ENCODE peak calls at places on chromosomes 13 and 19, in four cellular contexts. Z is WTC11, L is K562, X is GM12878. D is an unnamed sample.

GRCh38 chr13:47796816-47797215 is 204.3 kb downstream of the SUCLA2 start:
- DNase-seq in Z (no peak), L (no peak), X (no peak), D (no peak)

GRCh38 chr19:5071579-5071978 is 102.7 kb downstream of the KDM4B start:
- DNase-seq in Z (no peak), L (no peak), X (no peak), D (no peak)

GRCh38 chr19:35868823-35869326 is 501 bp downstream of the APLP1 start:
- DNase-seq in Z (no peak), L (no peak), X (no peak), D (no peak)

GRCh38 chr19:17946965-17947784 is 14.4 kb downstream of the CCDC124 start:
- DNase-seq in Z (no peak), L (no peak), X (no peak), D (peak; percentile 13)

GRCh38 chr13:70502944-70503343 is 394.7 kb upstream of the KLHL1 start:
- DNase-seq in Z (no peak), L (no peak), X (no peak), D (no peak)

GRCh38 chr19:2983351-2984195 is 6.2 kb downstream of the TLE6 start:
- DNase-seq in Z (peak; percentile 80), L (peak; percentile 20), X (no peak), D (no peak)

GRCh38 chr13:51585234-51585672 is 991 bp downstream of the WDFY2 start:
- DNase-seq in Z (no peak), L (no peak), X (no peak), D (no peak)

GRCh38 chr13:43141685-43142084 is 118.3 kb downstream of the DNAJC15 start:
- DNase-seq in Z (peak; percentile 21), L (no peak), X (no peak), D (no peak)

GRCh38 chr13:24626449-24626848 is 53.8 kb upstream of the ATP12A start:
- DNase-seq in Z (no peak), L (no peak), X (no peak), D (no peak)

GRCh38 chr13:21556051-21556450 is 47.9 kb downstream of the MICU2 start:
- DNase-seq in Z (no peak), L (no peak), X (no peak), D (no peak)

GRCh38 chr13:80363890-80364503 is 23.1 kb upstream of the SPRY2 start:
- DNase-seq in Z (no peak), L (no peak), X (no peak), D (peak; percentile 18)

GRCh38 chr19:33395561-33396550 is 22.3 kb downstream of the CEBPG start:
- DNase-seq in Z (no peak), L (no peak), X (no peak), D (no peak)

GRCh38 chr19:15222738-15223648 is 9.3 kb downstream of the EPHX3 start:
- DNase-seq in Z (peak; percentile 96), L (peak; percentile 99), X (peak; percentile 45), D (peak; percentile 66)

GRCh38 chr13:30868806-30869470 is 37.1 kb upstream of the MEDAG start:
- DNase-seq in Z (no peak), L (no peak), X (no peak), D (no peak)

GRCh38 chr19:15464394-15465385 is at the start of gene RASAL3:
- DNase-seq in Z (no peak), L (no peak), X (peak; percentile 51), D (no peak)

GRCh38 chr19:19721896-19722295 is 11.0 kb downstream of the ZNF14 start:
- DNase-seq in Z (no peak), L (no peak), X (no peak), D (no peak)

GRCh38 chr13:52179925-52180324 is 20.5 kb upstream of the NEK3 start:
- DNase-seq in Z (no peak), L (no peak), X (no peak), D (no peak)

GRCh38 chr19:13834308-13834790 is 39.1 kb downstream of the ZSWIM4 start:
- DNase-seq in Z (no peak), L (no peak), X (no peak), D (no peak)

GRCh38 chr19:41872384-41872774 is 4.7 kb upstream of the CD79A start:
- DNase-seq in Z (no peak), L (no peak), X (no peak), D (no peak)

GRCh38 chr13:110390572-110390971 is 83.5 kb downstream of the COL4A2 start:
- DNase-seq in Z (no peak), L (no peak), X (no peak), D (no peak)

GRCh38 chr13:75135325-75135825 is 346.6 kb downstream of the TBC1D4 start:
- DNase-seq in Z (no peak), L (no peak), X (no peak), D (no peak)

GRCh38 chr13:43572601-43573360 is 214.0 kb downstream of the ENOX1 start:
- DNase-seq in Z (no peak), L (no peak), X (no peak), D (no peak)

GRCh38 chr19:55116232-55117062 is 990 bp downstream of the PPP1R12C start:
- DNase-seq in Z (no peak), L (peak; percentile 49), X (no peak), D (peak; percentile 9)

GRCh38 chr13:28609936-28610335 is 49.0 kb upstream of the POMP start:
- DNase-seq in Z (no peak), L (no peak), X (no peak), D (no peak)

GRCh38 chr19:30046522-30046921 is 104.5 kb downstream of the URI1 start:
- DNase-seq in Z (no peak), L (no peak), X (peak; percentile 33), D (no peak)
- TF ChIP-seq CBFB in Z (no peak), L (no peak), X (no peak), D (no peak)

DNA sequence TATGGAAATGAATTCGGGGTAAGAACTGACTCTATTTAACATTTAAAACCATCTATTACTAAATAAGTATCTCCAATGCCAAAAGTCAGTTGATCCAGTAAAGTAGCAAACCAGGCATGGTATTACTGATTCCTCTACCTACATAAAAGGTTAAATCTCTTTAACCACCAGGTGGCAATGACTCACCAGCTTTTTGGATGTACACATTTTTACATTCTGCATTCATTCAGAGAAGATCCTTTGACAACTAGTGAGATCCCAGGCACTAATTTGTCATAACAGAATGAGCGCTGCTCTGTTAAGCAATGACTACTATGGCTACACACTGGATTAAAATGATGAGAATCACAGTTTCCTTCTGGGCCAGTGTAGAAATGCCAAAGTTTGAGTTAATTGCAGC is 329.8 kb upstream of the GPC6 start:
- DNase-seq in Z (no peak), L (no peak), X (no peak), D (peak; percentile 37)
- TF ChIP-seq CBFB in Z (no peak), L (no peak), X (no peak), D (no peak)

GRCh38 chr13:53351040-53351439 is 322.4 kb downstream of the OLFM4 start:
- DNase-seq in Z (no peak), L (no peak), X (no peak), D (no peak)
- TF ChIP-seq CBFB in Z (no peak), L (no peak), X (no peak), D (no peak)

DNA sequence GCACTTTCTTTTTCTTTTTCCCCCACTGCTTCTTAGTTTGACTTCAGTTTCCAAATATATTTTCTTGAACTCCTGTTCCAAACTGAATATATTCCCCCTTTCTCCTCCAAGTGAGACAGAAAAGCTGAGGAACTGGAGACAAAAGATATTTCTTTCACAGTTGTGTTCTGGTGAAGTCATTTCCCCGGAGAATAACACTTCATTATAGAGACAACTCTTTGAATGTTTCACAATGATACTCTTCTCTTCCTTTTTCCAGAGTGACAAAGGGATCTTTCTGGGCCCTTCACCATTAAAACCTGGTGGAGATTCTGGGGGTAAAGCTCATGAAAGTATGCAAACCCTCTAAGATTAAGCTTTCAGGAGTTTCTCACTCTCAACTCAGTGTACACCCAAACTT is 860.8 kb upstream of the SLITRK5 start:
- DNase-seq in Z (no peak), L (no peak), X (no peak), D (no peak)
- TF ChIP-seq CBFB in Z (no peak), L (no peak), X (no peak), D (no peak)

GRCh38 chr19:46404884-46405658 is 8.3 kb downstream of the CCDC8 start:
- DNase-seq in Z (peak; percentile 66), L (peak; percentile 63), X (no peak), D (peak; percentile 56)
- TF ChIP-seq CBFB in Z (no peak), L (no peak), X (no peak), D (no peak)

GRCh38 chr13:27336005-27336673 is 65.5 kb downstream of the RASL11A start:
- DNase-seq in Z (no peak), L (no peak), X (no peak), D (no peak)
- TF ChIP-seq CBFB in Z (no peak), L (no peak), X (no peak), D (no peak)

GRCh38 chr19:40465025-40465780 is at the start of gene BLVRB:
- DNase-seq in Z (no peak), L (no peak), X (no peak), D (peak; percentile 52)
- TF ChIP-seq CBFB in Z (no peak), L (no peak), X (peak; percentile 1), D (no peak)

GRCh38 chr13:49357694-49358093 is 86.2 kb downstream of the CAB39L start:
- DNase-seq in Z (no peak), L (no peak), X (no peak), D (no peak)
- TF ChIP-seq CBFB in Z (no peak), L (no peak), X (no peak), D (no peak)

GRCh38 chr13:64441740-64442139 is 2788.4 kb downstream of the PCDH9 start:
- DNase-seq in Z (no peak), L (no peak), X (no peak), D (no peak)

GRCh38 chr13:64446372-64446771 is 2783.8 kb downstream of the PCDH9 start:
- DNase-seq in Z (no peak), L (no peak), X (no peak), D (no peak)
- TF ChIP-seq CBFB in Z (no peak), L (no peak), X (no peak), D (no peak)

D was measured in HepG2.